ENCODE peak calls at places on chromosomes 2 and 18, in four cellular contexts. V, C, X and B are unnamed samples.

GRCh38 chr2:213213186-213213585 is 61.8 kb upstream of the IKZF2 start:
- DNase-seq in V (no peak), C (no peak), X (no peak), B (no peak)

GRCh38 chr18:10863026-10863425 is 286.3 kb downstream of the PIEZO2 start:
- DNase-seq in V (no peak), C (no peak), X (no peak), B (no peak)

GRCh38 chr18:55783921-55784320 is 195.9 kb upstream of the TCF4 start:
- DNase-seq in V (no peak), C (no peak), X (no peak), B (no peak)

GRCh38 chr2:235460548-235461047 is 33.2 kb upstream of the AGAP1 start:
- DNase-seq in V (no peak), C (no peak), X (peak), B (no peak)

GRCh38 chr2:30736461-30737325 is 70.6 kb downstream of the CAPN13 start:
- DNase-seq in V (no peak), C (no peak), X (no peak), B (no peak)

GRCh38 chr18:34444622-34445021 is 219.9 kb upstream of the NOL4 start:
- DNase-seq in V (no peak), C (no peak), X (no peak), B (no peak)

GRCh38 chr2:27322766-27323591 is at the start of gene MPV17:
- DNase-seq in V (peak), C (peak), X (peak), B (peak)

GRCh38 chr2:220071716-220072115 is 444.3 kb downstream of the SLC4A3 start:
- DNase-seq in V (no peak), C (no peak), X (no peak), B (no peak)

GRCh38 chr2:187502467-187502866 is 51.8 kb downstream of the TFPI start:
- DNase-seq in V (no peak), C (no peak), X (no peak), B (no peak)

GRCh38 chr2:216006164-216006663 is 7.1 kb downstream of the MREG start:
- DNase-seq in V (peak), C (no peak), X (no peak), B (no peak)

GRCh38 chr2:165953306-165953654 is 296 bp downstream of the TTC21B start:
- DNase-seq in V (no peak), C (no peak), X (no peak), B (no peak)

GRCh38 chr2:98734823-98735260 is 3.9 kb upstream of the MGAT4A start:
- DNase-seq in V (no peak), C (no peak), X (peak), B (no peak)

GRCh38 chr2:12236136-12236834 is 480.5 kb upstream of the TRIB2 start:
- DNase-seq in V (no peak), C (no peak), X (no peak), B (no peak)

GRCh38 chr18:63951302-63951705 is 2.2 kb downstream of the HMSD start:
- DNase-seq in V (no peak), C (no peak), X (no peak), B (no peak)

GRCh38 chr18:63947051-63947790 is 1.9 kb upstream of the HMSD start:
- DNase-seq in V (no peak), C (no peak), X (no peak), B (no peak)

GRCh38 chr18:63953811-63954210 is 4.7 kb downstream of the HMSD start:
- DNase-seq in V (no peak), C (no peak), X (no peak), B (no peak)

GRCh38 chr18:63949068-63949737 is at the start of gene HMSD:
- DNase-seq in V (peak), C (no peak), X (peak), B (peak)
- TF ChIP-seq POLR2AphosphoS5 in V (peak), C (no peak), X (no peak), B (peak)

GRCh38 chr2:177753682-177754475 is 318.7 kb downstream of the PDE11A start:
- DNase-seq in V (no peak), C (peak), X (peak), B (no peak)
- TF ChIP-seq SPI1 in V (no peak), C (peak), X (peak), B (no peak)

GRCh38 chr18:58453913-58454317 is 175.0 kb downstream of the ALPK2 start:
- DNase-seq in V (no peak), C (no peak), X (no peak), B (no peak)
- TF ChIP-seq POLR2AphosphoS5 in V (no peak), C (no peak), X (no peak), B (no peak)

DNA sequence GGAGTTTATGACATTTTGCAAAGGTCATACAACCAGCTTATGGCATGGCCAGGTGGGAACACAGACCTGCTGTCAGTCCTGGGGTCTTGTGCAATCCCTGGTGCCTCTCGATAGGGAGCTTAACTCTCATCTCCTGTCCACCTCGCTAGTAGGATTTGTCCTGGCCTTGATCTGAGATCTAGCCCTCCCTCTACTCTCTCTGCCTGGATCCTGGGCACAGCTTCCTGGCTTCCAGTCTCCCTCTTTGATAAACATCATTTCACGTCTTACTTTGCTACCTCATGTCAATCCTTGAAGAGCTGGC is 13.8 kb downstream of the GALR1 start:
- DNase-seq in V (no peak), C (no peak), X (no peak), B (no peak)
- TF ChIP-seq SPI1 in V (no peak), C (no peak), X (no peak), B (no peak)

GRCh38 chr2:130183500-130184373 is 1.7 kb downstream of the MZT2B start:
- DNase-seq in V (no peak), C (no peak), X (no peak), B (no peak)

GRCh38 chr2:130185896-130186295 is 3.8 kb downstream of the MZT2B start:
- DNase-seq in V (no peak), C (no peak), X (no peak), B (no peak)

GRCh38 chr2:130186391-130186790 is 4.3 kb downstream of the MZT2B start:
- DNase-seq in V (no peak), C (no peak), X (no peak), B (no peak)

GRCh38 chr2:130185436-130185835 is 3.4 kb downstream of the MZT2B start:
- DNase-seq in V (no peak), C (no peak), X (no peak), B (no peak)

GRCh38 chr2:130181338-130181879 is at the start of gene SMPD4:
- DNase-seq in V (peak), C (peak), X (peak), B (peak)
- TF ChIP-seq POLR2AphosphoS5 in V (peak), C (no peak), X (peak), B (no peak)